ENCODE peak calls at places on chromosomes 7 and 10, in six cellular contexts. C is GDM1, W is HCT116, X is nephron progenitor cell, E is T-helper 1 cell, U is colonic mucosa. H is an unnamed sample.

GRCh38 chr7:137999496-138000080 is 2.3 kb downstream of the CREB3L2 start:
- DNase-seq in C (no peak), W (no peak), X (no peak), E (no peak), U (no peak), H (no peak)

GRCh38 chr7:130904031-130904757 is 170.2 kb upstream of the KLF14 start:
- DNase-seq in C (no peak), W (peak; percentile 93), X (no peak), E (no peak), U (no peak), H (no peak)

GRCh38 chr10:33252794-33253203 is 81.7 kb downstream of the NRP1 start:
- DNase-seq in C (no peak), W (no peak), X (no peak), E (no peak), U (no peak), H (no peak)

GRCh38 chr10:77788496-77789010 is 138.0 kb downstream of the DLG5 start:
- DNase-seq in C (no peak), W (no peak), X (no peak), E (no peak), U (no peak), H (no peak)

GRCh38 chr7:27165089-27165654 is at the start of gene HOXA9:
- DNase-seq in C (peak; percentile 80), W (peak; percentile 94), X (peak; percentile 73), E (no peak), U (peak; percentile 90), H (no peak)

GRCh38 chr7:76397409-76398183 is 11.9 kb downstream of the SSC4D start:
- DNase-seq in C (peak; percentile 55), W (no peak), X (peak; percentile 52), E (peak; percentile 76), U (peak; percentile 93), H (peak; percentile 61)

GRCh38 chr7:93171606-93172226 is 23.5 kb upstream of the SAMD9L start:
- DNase-seq in C (no peak), W (no peak), X (no peak), E (no peak), U (no peak), H (no peak)

GRCh38 chr7:157825325-157825724 is 488.5 kb downstream of the DNAJB6 start:
- DNase-seq in C (no peak), W (no peak), X (no peak), E (no peak), U (no peak), H (no peak)

GRCh38 chr7:18834574-18835361 is 282.7 kb downstream of the TWIST1 start:
- DNase-seq in C (no peak), W (no peak), X (no peak), E (no peak), U (no peak), H (no peak)

GRCh38 chr10:29535778-29536459 is 98.9 kb downstream of the SVIL start:
- DNase-seq in C (no peak), W (no peak), X (no peak), E (no peak), U (no peak), H (no peak)

H was measured in SK-N-DZ.